ENCODE peak calls at places on chromosomes 7 and 10, in four cellular contexts. One of them, this sample, is unnamed.

GRCh38 chr10:30811665-30812017 is 182.1 kb upstream of the LYZL2 start:
- DNase-seq in NCI-H1092: no peak
- DNase-seq in left ventricle myocardium inferior: no peak
- DNase-seq in activated CD4-positive, alpha-beta T cell treated with anti-CD3 and anti-CD28 coated beads, Interleukin-2, amount 50 U/mL, for 48 hours: no peak
- DNase-seq in this sample: no peak

GRCh38 chr10:132382231-132382922 is 14.6 kb upstream of the PWWP2B start:
- DNase-seq in NCI-H1092: no peak
- DNase-seq in left ventricle myocardium inferior: no peak
- DNase-seq in activated CD4-positive, alpha-beta T cell treated with anti-CD3 and anti-CD28 coated beads, Interleukin-2, amount 50 U/mL, for 48 hours: no peak
- DNase-seq in this sample: no peak

GRCh38 chr7:84492565-84493034 is 298.0 kb upstream of the SEMA3A start:
- DNase-seq in NCI-H1092: no peak
- DNase-seq in left ventricle myocardium inferior: no peak
- DNase-seq in activated CD4-positive, alpha-beta T cell treated with anti-CD3 and anti-CD28 coated beads, Interleukin-2, amount 50 U/mL, for 48 hours: no peak
- DNase-seq in this sample: no peak

GRCh38 chr7:33185786-33186185 is 56.4 kb downstream of the BBS9 start:
- DNase-seq in NCI-H1092: peak
- DNase-seq in left ventricle myocardium inferior: no peak
- DNase-seq in activated CD4-positive, alpha-beta T cell treated with anti-CD3 and anti-CD28 coated beads, Interleukin-2, amount 50 U/mL, for 48 hours: no peak
- DNase-seq in this sample: peak

GRCh38 chr10:122748496-122748895 is 48.9 kb upstream of the C10orf120 start:
- DNase-seq in NCI-H1092: no peak
- DNase-seq in left ventricle myocardium inferior: no peak
- DNase-seq in activated CD4-positive, alpha-beta T cell treated with anti-CD3 and anti-CD28 coated beads, Interleukin-2, amount 50 U/mL, for 48 hours: no peak
- DNase-seq in this sample: no peak

GRCh38 chr7:32569388-32570289 is 74.3 kb downstream of the AVL9 start:
- DNase-seq in NCI-H1092: no peak
- DNase-seq in left ventricle myocardium inferior: no peak
- DNase-seq in activated CD4-positive, alpha-beta T cell treated with anti-CD3 and anti-CD28 coated beads, Interleukin-2, amount 50 U/mL, for 48 hours: no peak
- DNase-seq in this sample: no peak

GRCh38 chr7:22251284-22251683 is 105.7 kb downstream of the RAPGEF5 start:
- DNase-seq in NCI-H1092: peak
- DNase-seq in left ventricle myocardium inferior: no peak
- DNase-seq in activated CD4-positive, alpha-beta T cell treated with anti-CD3 and anti-CD28 coated beads, Interleukin-2, amount 50 U/mL, for 48 hours: no peak
- DNase-seq in this sample: peak

GRCh38 chr7:76206633-76207032 is 4.9 kb downstream of the SRRM3 start:
- DNase-seq in NCI-H1092: no peak
- DNase-seq in left ventricle myocardium inferior: no peak
- DNase-seq in activated CD4-positive, alpha-beta T cell treated with anti-CD3 and anti-CD28 coated beads, Interleukin-2, amount 50 U/mL, for 48 hours: no peak
- DNase-seq in this sample: no peak

GRCh38 chr7:149218469-149219420 is 20.7 kb upstream of the ZNF212 start:
- DNase-seq in NCI-H1092: no peak
- DNase-seq in left ventricle myocardium inferior: no peak
- DNase-seq in activated CD4-positive, alpha-beta T cell treated with anti-CD3 and anti-CD28 coated beads, Interleukin-2, amount 50 U/mL, for 48 hours: no peak
- DNase-seq in this sample: no peak

GRCh38 chr10:122636953-122637352 is 62.7 kb downstream of the C10orf120 start:
- DNase-seq in NCI-H1092: no peak
- DNase-seq in left ventricle myocardium inferior: no peak
- DNase-seq in activated CD4-positive, alpha-beta T cell treated with anti-CD3 and anti-CD28 coated beads, Interleukin-2, amount 50 U/mL, for 48 hours: no peak
- DNase-seq in this sample: no peak